ENCODE peak calls at places on chromosomes 12 and 14, in four cellular contexts. K is pancreas, E is tibial artery, Q is endodermal cell. N is an unnamed sample.

GRCh38 chr12:57063991-57064725 is 14.2 kb upstream of the MYO1A start:
- DNase-seq in K (no peak), E (no peak), Q (no peak), N (no peak)

GRCh38 chr14:21092147-21093011 is 6.1 kb downstream of the ZNF219 start:
- DNase-seq in K (peak; percentile 92), E (peak; percentile 89), Q (peak; percentile 96), N (peak; percentile 93)

GRCh38 chr12:118107694-118108093 is 3.9 kb upstream of the VSIG10 start:
- DNase-seq in K (no peak), E (no peak), Q (no peak), N (no peak)

GRCh38 chr14:44589180-44589579 is 82.1 kb upstream of the FSCB start:
- DNase-seq in K (no peak), E (no peak), Q (no peak), N (no peak)

GRCh38 chr14:74638066-74638465 is 26.0 kb upstream of the LTBP2 start:
- DNase-seq in K (no peak), E (no peak), Q (peak; percentile 67), N (no peak)

GRCh38 chr14:29671034-29671433 is 256.6 kb downstream of the PRKD1 start:
- DNase-seq in K (no peak), E (no peak), Q (no peak), N (no peak)

GRCh38 chr12:120361506-120362208 is 7.3 kb downstream of the MSI1 start:
- DNase-seq in K (peak; percentile 65), E (no peak), Q (peak; percentile 99), N (no peak)

GRCh38 chr14:51507556-51508511 is 143.9 kb upstream of the FRMD6 start:
- DNase-seq in K (peak; percentile 42), E (peak; percentile 93), Q (no peak), N (peak; percentile 64)

GRCh38 chr12:117020536-117021220 is 78.5 kb downstream of the TESC start:
- DNase-seq in K (no peak), E (no peak), Q (peak; percentile 39), N (no peak)

GRCh38 chr12:78880078-78880477 is 15.5 kb downstream of the SYT1 start:
- DNase-seq in K (no peak), E (no peak), Q (peak; percentile 20), N (no peak)

GRCh38 chr14:21039585-21040369 is 2.4 kb upstream of the RNASE7 start:
- DNase-seq in K (peak; percentile 50), E (no peak), Q (peak; percentile 79), N (no peak)

GRCh38 chr14:65019944-65020566 is 33.4 kb downstream of the FNTB start:
- DNase-seq in K (no peak), E (no peak), Q (peak; percentile 68), N (no peak)

DNA sequence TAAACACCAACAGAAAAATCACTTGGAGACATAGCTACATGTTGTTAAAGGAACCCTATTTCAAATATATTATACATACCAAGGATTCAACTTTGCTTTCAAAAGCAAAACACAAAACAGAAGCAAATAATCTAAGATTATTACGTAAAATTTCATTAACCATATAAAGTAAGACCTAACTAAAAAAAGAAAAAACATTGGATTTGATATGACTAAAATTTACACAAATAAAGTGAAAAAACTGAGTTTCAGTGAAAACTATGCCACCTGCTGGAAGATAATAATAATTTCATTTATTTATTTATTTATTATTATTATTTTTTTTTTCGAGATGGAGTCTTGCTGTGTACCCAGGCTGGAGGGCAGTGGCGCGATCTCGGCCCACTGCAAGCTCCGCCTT is 45.2 kb downstream of the WDHD1 start:
- DNase-seq in K (no peak), E (no peak), Q (no peak), N (no peak)
- TF ChIP-seq CTCF in K (no peak), E (no peak), Q (peak; percentile 57), N (peak; percentile 43)

GRCh38 chr12:55707841-55708694 is at the start of gene ITGA7:
- DNase-seq in K (peak; percentile 79), E (peak; percentile 93), Q (peak; percentile 100), N (peak; percentile 84)

GRCh38 chr12:55706840-55707671 is 648 bp downstream of the ITGA7 start:
- DNase-seq in K (no peak), E (peak; percentile 77), Q (peak; percentile 87), N (no peak)

GRCh38 chr12:55704824-55705780 is 2.6 kb downstream of the ITGA7 start:
- DNase-seq in K (no peak), E (peak; percentile 84), Q (no peak), N (no peak)

GRCh38 chr12:55703976-55704761 is 3.5 kb downstream of the ITGA7 start:
- DNase-seq in K (no peak), E (peak; percentile 91), Q (no peak), N (no peak)

DNA sequence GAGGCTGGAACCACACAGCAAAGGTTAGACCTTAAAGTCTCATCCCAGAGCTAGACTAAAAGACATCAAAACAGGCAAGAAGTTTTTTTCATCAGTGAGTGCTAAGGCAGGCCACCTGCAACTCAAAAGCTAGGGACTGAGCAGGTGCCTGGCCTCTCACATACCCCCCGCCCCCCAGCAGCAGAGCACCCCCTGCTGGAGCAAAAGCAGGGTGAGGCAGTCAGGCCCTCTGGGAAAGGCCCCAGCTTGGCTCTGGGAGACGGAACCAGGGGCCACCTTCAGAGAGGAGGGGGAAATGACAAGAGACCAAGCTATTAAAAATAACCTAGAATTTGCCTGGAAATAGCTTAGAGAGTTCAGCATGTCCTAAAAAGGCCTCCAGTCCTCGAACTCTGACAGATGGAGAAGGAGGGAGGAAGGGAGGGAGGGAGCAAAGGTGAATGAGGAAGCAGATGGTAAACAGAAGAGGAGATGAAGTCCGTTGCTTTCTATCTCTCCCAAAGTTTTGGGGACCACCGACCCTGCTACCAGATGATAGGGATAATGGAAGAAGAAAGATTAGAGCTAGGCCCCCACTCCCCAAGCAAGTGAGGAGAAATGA is 1.8 kb downstream of the ITGA7 start:
- DNase-seq in K (no peak), E (no peak), Q (peak; percentile 91), N (no peak)
- H3K27ac ChIP-seq in K (no peak overlapping the region), E (peak overlapping the region; percentile 96), Q (no peak overlapping the region), N (no peak overlapping the region)

DNA sequence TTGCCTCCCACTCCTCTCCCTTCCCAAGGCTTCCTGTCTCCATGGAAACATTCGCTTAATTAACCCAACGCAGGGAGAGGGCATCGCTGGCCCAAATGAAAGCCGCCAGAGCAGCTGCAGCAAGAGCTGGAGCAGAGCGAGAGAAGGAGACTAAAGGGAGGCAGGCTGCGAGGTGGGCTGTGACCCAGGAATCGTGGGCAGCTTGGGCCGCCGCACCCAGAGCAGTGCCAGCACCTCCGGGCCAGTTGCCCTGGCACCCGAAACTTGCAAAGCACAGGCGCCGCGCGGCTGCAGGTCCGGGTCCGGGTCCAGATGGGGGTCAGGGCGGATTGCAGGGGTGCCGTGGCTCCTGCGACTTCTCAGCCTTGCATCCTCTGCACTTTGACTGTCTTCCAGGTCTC is 43.4 kb upstream of the PTPRQ start:
- DNase-seq in K (no peak), E (no peak), Q (peak; percentile 72), N (peak; percentile 46)
- H3K4me3 ChIP-seq in K (peak overlapping the region; percentile 4), E (peak overlapping the region; percentile 56), Q (no peak overlapping the region), N (peak overlapping the region; percentile 24)

GRCh38 chr12:45655186-45655585 is 74.3 kb upstream of the ARID2 start:
- DNase-seq in K (no peak), E (no peak), Q (no peak), N (no peak)
- TF ChIP-seq CTCF in K (no peak), E (no peak), Q (peak; percentile 52), N (no peak)

DNA sequence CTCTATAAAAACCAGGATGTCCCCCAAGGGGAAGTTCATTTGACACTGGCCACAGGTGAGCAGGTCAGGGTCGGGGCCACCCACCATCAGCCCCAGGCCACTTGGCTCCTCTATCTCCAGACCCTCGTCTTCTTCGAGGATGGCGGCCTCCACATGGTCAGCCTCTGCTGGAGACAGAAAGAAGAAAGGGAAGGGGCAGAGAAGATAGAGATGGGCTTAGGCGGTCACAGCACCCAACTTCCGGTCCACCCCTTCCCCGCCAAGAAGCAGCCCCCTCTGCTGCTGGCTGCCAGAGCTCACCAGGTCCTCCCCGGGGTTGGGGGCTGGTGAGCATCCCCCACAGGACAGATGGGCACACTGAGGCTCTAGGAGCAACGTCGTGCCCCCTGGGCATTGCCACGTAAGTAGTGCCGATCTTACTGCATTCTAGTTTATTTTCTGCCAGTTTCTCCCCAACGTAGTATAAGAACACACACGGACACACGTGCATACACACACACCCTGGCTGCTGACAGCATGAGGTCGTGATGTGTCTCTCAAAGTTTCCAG is 14.2 kb downstream of the BCL11B start:
- DNase-seq in K (no peak), E (peak; percentile 54), Q (no peak), N (no peak)
- H3K27ac ChIP-seq in K (no peak overlapping the region), E (no peak overlapping the region), Q (no peak overlapping the region), N (no peak overlapping the region)

GRCh38 chr12:8661016-8661415 is 1.6 kb downstream of the MFAP5 start:
- DNase-seq in K (no peak), E (no peak), Q (no peak), N (no peak)
- H3K4me3 ChIP-seq in K (no peak overlapping the region), E (no peak overlapping the region), Q (no peak overlapping the region), N (no peak overlapping the region)

DNA sequence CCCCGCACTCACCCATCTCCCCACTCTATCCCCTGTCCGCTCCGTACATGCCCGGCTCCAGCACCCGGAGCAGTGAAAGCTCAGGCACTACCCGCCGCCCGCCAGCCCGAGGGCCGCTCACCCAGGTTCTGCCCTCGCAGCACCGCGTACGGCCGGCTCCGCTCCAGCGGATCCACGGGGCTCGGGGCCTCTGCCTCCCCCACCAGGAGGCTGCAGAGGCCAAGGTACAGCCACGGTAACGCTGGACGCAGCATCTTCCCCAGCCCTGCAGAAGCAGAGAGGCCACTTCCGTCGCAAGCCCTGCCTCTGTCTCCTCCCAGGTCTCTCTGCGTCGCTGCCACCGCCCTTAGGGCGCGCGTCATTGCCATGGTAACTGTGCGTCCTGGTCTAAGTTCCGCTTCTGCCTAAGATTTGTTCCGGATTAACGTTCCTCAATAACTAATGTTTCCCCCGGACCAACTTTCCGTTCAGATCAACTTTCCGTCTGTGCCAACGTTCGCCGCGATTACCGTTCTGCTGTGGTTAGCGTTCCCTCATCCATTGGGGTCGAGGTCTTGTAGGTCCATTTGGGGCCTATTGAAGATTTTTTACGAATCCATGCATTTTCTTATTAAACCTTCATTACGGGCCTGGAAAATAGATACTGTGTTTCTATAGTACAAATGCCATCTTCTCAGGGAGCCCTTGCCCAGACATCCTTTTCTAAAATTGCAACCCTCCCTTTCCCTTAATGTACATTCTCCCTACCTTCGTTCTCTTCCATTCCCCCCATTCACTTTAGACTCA is at the start of gene C12orf76:
- DNase-seq in K (peak; percentile 92), E (peak; percentile 96), Q (peak; percentile 97), N (peak; percentile 97)
- TF ChIP-seq CTCF in K (no peak), E (peak; percentile 6), Q (peak; percentile 19), N (no peak)

DNA sequence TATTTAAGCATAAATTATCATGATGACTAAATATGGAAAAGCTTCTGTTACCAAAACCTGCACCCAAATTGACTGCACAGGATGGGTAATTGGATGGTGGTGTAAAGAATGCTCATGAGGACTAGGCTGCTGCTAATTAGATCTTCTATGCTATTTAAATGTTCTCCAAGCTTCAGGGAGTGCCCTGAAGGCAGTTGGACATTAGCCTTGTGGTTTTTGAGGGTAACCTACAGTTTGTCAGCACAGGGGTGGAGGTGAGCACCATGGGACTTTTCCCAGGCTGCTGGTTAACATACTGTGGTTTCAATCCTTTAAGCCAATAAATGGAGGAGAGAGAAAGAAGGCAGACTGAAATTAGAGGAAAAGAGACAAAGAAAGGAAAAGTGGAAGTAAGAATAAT is 145.0 kb downstream of the WIF1 start:
- DNase-seq in K (no peak), E (no peak), Q (no peak), N (no peak)
- H3K27ac ChIP-seq in K (no peak overlapping the region), E (no peak overlapping the region), Q (no peak overlapping the region), N (no peak overlapping the region)

GRCh38 chr14:38210168-38210567 is 2.5 kb downstream of the SSTR1 start:
- DNase-seq in K (no peak), E (no peak), Q (peak; percentile 64), N (no peak)
- H3K4me3 ChIP-seq in K (peak overlapping the region; percentile 55), E (peak overlapping the region; percentile 55), Q (peak overlapping the region; percentile 83), N (peak overlapping the region; percentile 46)